ENCODE peak calls at places on chromosomes 2 and 18, in seven cellular contexts. P is OCI-LY7, F is PC-9, T is fibroblast of lung, Q is HepG2, G is endothelial cell of umbilical vein, I is PC-3. V is an unnamed sample.

GRCh38 chr2:63861220-63861822 is 19.6 kb downstream of the UGP2 start:
- DNase-seq in F (no peak), I (peak; percentile 64), Q (peak; percentile 54), T (peak; percentile 36), G (peak; percentile 79), P (peak; percentile 80), V (no peak)

GRCh38 chr2:215355801-215356200 is 43.9 kb downstream of the ATIC start:
- DNase-seq in Q (no peak), G (no peak), F (no peak), P (no peak), T (peak; percentile 69), I (no peak), V (peak; percentile 64)

GRCh38 chr2:241924069-241924908 is 54.8 kb downstream of the RTP5 start:
- DNase-seq in G (no peak), Q (no peak), T (no peak), P (no peak), F (no peak), I (no peak), V (no peak)

GRCh38 chr2:199932312-199932855 is 21.3 kb downstream of the C2orf69 start:
- DNase-seq in G (no peak), Q (no peak), I (no peak), F (no peak), T (peak; percentile 65), P (no peak), V (peak; percentile 50)

GRCh38 chr2:117707874-117708273 is 106.6 kb upstream of the DDX18 start:
- DNase-seq in G (no peak), I (no peak), Q (no peak), T (no peak), F (no peak), P (no peak), V (no peak)

GRCh38 chr18:34122724-34123334 is 101.9 kb downstream of the NOL4 start:
- DNase-seq in P (peak; percentile 68), G (peak; percentile 56), Q (peak; percentile 36), F (peak; percentile 1), I (peak; percentile 67), T (peak; percentile 56), V (peak; percentile 46)

GRCh38 chr2:200453142-200453852 is 56.6 kb downstream of the KCTD18 start:
- DNase-seq in F (no peak), P (no peak), T (no peak), Q (no peak), I (no peak), G (no peak), V (no peak)

GRCh38 chr2:8300905-8301304 is 381.0 kb upstream of the ID2 start:
- DNase-seq in Q (no peak), I (no peak), T (no peak), P (no peak), G (no peak), F (no peak), V (no peak)

GRCh38 chr2:136119717-136120675 is 2.0 kb upstream of the CXCR4 start:
- DNase-seq in G (no peak), Q (no peak), F (no peak), P (no peak), I (no peak), T (no peak), V (no peak)

GRCh38 chr2:187748958-187749357 is 194.7 kb upstream of the TFPI start:
- DNase-seq in F (no peak), T (no peak), G (no peak), Q (no peak), P (no peak), I (no peak), V (no peak)

GRCh38 chr18:55116855-55117254 is 157.6 kb upstream of the CCDC68 start:
- DNase-seq in F (no peak), I (no peak), G (no peak), T (peak; percentile 50), Q (no peak), P (no peak), V (peak; percentile 40)

GRCh38 chr2:219689676-219690628 is 62.5 kb downstream of the SLC4A3 start:
- DNase-seq in G (peak; percentile 62), I (peak; percentile 79), F (peak; percentile 49), T (peak; percentile 72), Q (peak; percentile 51), P (peak; percentile 66), V (peak; percentile 56)

GRCh38 chr2:35960596-35960995 is 395.0 kb upstream of the CRIM1 start:
- DNase-seq in T (no peak), I (no peak), Q (no peak), G (peak; percentile 29), F (no peak), P (no peak), V (no peak)

GRCh38 chr18:12849548-12849947 is 34.5 kb downstream of the PTPN2 start:
- DNase-seq in T (no peak), F (peak; percentile 22), G (no peak), P (no peak), Q (no peak), I (peak; percentile 46), V (no peak)

GRCh38 chr2:215535726-215536125 is 99.9 kb upstream of the FN1 start:
- DNase-seq in G (peak; percentile 59), I (peak; percentile 61), P (no peak), Q (peak; percentile 48), F (no peak), T (peak; percentile 68), V (peak; percentile 54)

GRCh38 chr18:13414542-13414941 is 196.0 kb downstream of the LDLRAD4 start:
- DNase-seq in G (no peak), T (no peak), P (no peak), I (no peak), Q (no peak), F (no peak), V (no peak)

GRCh38 chr2:133198678-133199077 is 369.6 kb downstream of the NCKAP5 start:
- DNase-seq in T (no peak), G (no peak), Q (no peak), P (no peak), F (no peak), I (no peak), V (no peak)

GRCh38 chr2:177604291-177605065 is 211.9 kb downstream of the AGPS start:
- DNase-seq in P (peak; percentile 35), T (peak; percentile 67), I (peak; percentile 76), G (peak; percentile 71), F (peak; percentile 16), Q (peak; percentile 76), V (peak; percentile 60)

GRCh38 chr2:84942964-84943421 is 28.0 kb upstream of the KCMF1 start:
- DNase-seq in I (peak; percentile 23), P (peak; percentile 49), T (peak; percentile 47), G (no peak), F (no peak), Q (no peak), V (no peak)

GRCh38 chr2:890791-891190 is 59.9 kb upstream of the SNTG2 start:
- DNase-seq in T (no peak), F (no peak), Q (no peak), G (no peak), I (no peak), P (no peak), V (no peak)

GRCh38 chr2:73203055-73203681 is 794 bp downstream of the NOTO start:
- DNase-seq in G (no peak), Q (no peak), P (no peak), F (no peak), I (no peak), T (peak; percentile 13), V (no peak)

GRCh38 chr18:43060020-43060419 is 55.5 kb downstream of the RIT2 start:
- DNase-seq in I (no peak), T (peak; percentile 62), G (no peak), P (no peak), F (no peak), Q (no peak), V (peak; percentile 60)

GRCh38 chr2:29487967-29488550 is 372.8 kb downstream of the CLIP4 start:
- DNase-seq in I (no peak), F (no peak), G (no peak), Q (no peak), T (peak; percentile 66), P (no peak), V (peak; percentile 61)

GRCh38 chr18:50424877-50425690 is 50.2 kb downstream of the SKA1 start:
- DNase-seq in T (peak; percentile 90), Q (peak; percentile 86), G (peak; percentile 63), I (no peak), P (no peak), F (no peak), V (peak; percentile 90)

GRCh38 chr2:15852811-15853210 is 87.5 kb upstream of the MYCN start:
- DNase-seq in T (no peak), F (no peak), P (no peak), Q (no peak), G (no peak), I (no peak), V (no peak)

GRCh38 chr2:38526195-38526594 is 76.5 kb downstream of the HNRNPLL start:
- DNase-seq in G (no peak), P (no peak), I (no peak), F (no peak), Q (no peak), T (no peak), V (no peak)

GRCh38 chr2:181308731-181309130 is 148.5 kb upstream of the ITGA4 start:
- DNase-seq in F (no peak), Q (no peak), P (no peak), I (no peak), G (no peak), T (no peak), V (no peak)
- H4K20me1 ChIP-seq in F (no peaks in the 10 kb centered on the region), Q (no peaks in the 10 kb centered on the region), P (no peaks in the 10 kb centered on the region), I (no peaks in the 10 kb centered on the region), G (no peaks in the 10 kb centered on the region), T (no peaks in the 10 kb centered on the region), V (no peaks in the 10 kb centered on the region)

GRCh38 chr18:7452331-7452730 is 114.8 kb upstream of the PTPRM start:
- DNase-seq in G (peak; percentile 32), T (no peak), F (peak; percentile 24), P (peak; percentile 24), I (peak; percentile 54), Q (peak; percentile 18), V (no peak)
- TF ChIP-seq CTCF in G (peak; percentile 61), T (peak; percentile 43), F (peak; percentile 73), P (peak; percentile 73), I (peak; percentile 76), Q (peak; percentile 64), V (peak; percentile 43)

GRCh38 chr2:121417826-121418225 is 112.9 kb upstream of the RNU4ATAC start:
- DNase-seq in P (no peak), F (no peak), T (no peak), Q (no peak), G (peak; percentile 36), I (no peak), V (no peak)
- H3K36me3 ChIP-seq in P (peaks cover 36% of the 10 kb centered on the region), F (no peaks in the 10 kb centered on the region), T (peaks cover 3% of the 10 kb centered on the region), Q (peaks cover 14% of the 10 kb centered on the region), G (peaks cover 9% of the 10 kb centered on the region), I (peaks cover 9% of the 10 kb centered on the region), V (peaks cover 9% of the 10 kb centered on the region)

GRCh38 chr18:75202976-75203375 is 6.0 kb downstream of the PTGR3 start:
- DNase-seq in G (no peak), T (no peak), I (no peak), F (no peak), P (no peak), Q (no peak), V (no peak)

GRCh38 chr18:75205760-75206109 is 3.2 kb downstream of the PTGR3 start:
- DNase-seq in P (no peak), F (no peak), Q (no peak), G (no peak), I (no peak), T (no peak), V (no peak)

GRCh38 chr18:75203456-75204261 is 5.3 kb downstream of the PTGR3 start:
- DNase-seq in Q (no peak), T (no peak), I (no peak), P (no peak), G (no peak), F (no peak), V (peak; percentile 14)

GRCh38 chr18:75204978-75205759 is 3.8 kb downstream of the PTGR3 start:
- DNase-seq in G (no peak), P (no peak), F (no peak), Q (no peak), T (no peak), I (no peak), V (no peak)

GRCh38 chr18:75204262-75204977 is 4.5 kb downstream of the PTGR3 start:
- DNase-seq in Q (no peak), P (no peak), G (no peak), F (no peak), I (no peak), T (peak; percentile 41), V (peak; percentile 20)
- H4K20me1 ChIP-seq in Q (peaks cover 11% of the 10 kb centered on the region), P (no peaks in the 10 kb centered on the region), G (no peaks in the 10 kb centered on the region), F (peaks cover 35% of the 10 kb centered on the region), I (peaks cover 8% of the 10 kb centered on the region), T (no peaks in the 10 kb centered on the region), V (peaks cover 47% of the 10 kb centered on the region)

V was measured in astrocyte.